ENCODE peak calls at places on chromosomes 3 and 15, in six cellular contexts. V, F, M, Q, P and T are unnamed samples.

GRCh38 chr3:79414821-79415220 is 353.0 kb downstream of the ROBO1 start:
- DNase-seq in V (no peak), P (peak), M (peak), F (no peak), Q (no peak), T (peak)

GRCh38 chr3:30667250-30667585 is 60.8 kb downstream of the TGFBR2 start:
- DNase-seq in P (no peak), V (no peak), Q (no peak), M (no peak), F (no peak), T (no peak)

GRCh38 chr3:150739877-150740645 is 22.9 kb downstream of the SIAH2 start:
- DNase-seq in F (no peak), Q (no peak), P (no peak), V (no peak), M (no peak), T (no peak)

GRCh38 chr3:113231827-113232253 is 20.5 kb downstream of the BOC start:
- DNase-seq in Q (no peak), P (peak), V (peak), M (peak), F (peak), T (peak)

GRCh38 chr3:27728195-27729087 is 6.3 kb upstream of the EOMES start:
- DNase-seq in M (no peak), F (no peak), P (no peak), V (no peak), Q (no peak), T (no peak)

GRCh38 chr15:83206387-83206970 is 1.1 kb downstream of the HDGFL3 start:
- DNase-seq in P (peak), Q (no peak), V (no peak), F (peak), M (peak), T (peak)

GRCh38 chr3:154324919-154325318 is 632 bp upstream of the DHX36 start:
- DNase-seq in P (no peak), M (no peak), F (peak), Q (no peak), V (no peak), T (no peak)

GRCh38 chr15:95304116-95304873 is 1026.2 kb upstream of the NR2F2 start:
- DNase-seq in F (no peak), M (peak), P (peak), Q (no peak), V (no peak), T (peak)

GRCh38 chr3:127233371-127233770 is 40.4 kb downstream of the PRR23E start:
- DNase-seq in F (no peak), Q (no peak), P (no peak), V (no peak), M (peak), T (no peak)

GRCh38 chr15:45442497-45443135 is 64.3 kb upstream of the GATM start:
- DNase-seq in F (no peak), Q (no peak), V (peak), M (no peak), P (peak), T (peak)

GRCh38 chr3:9669277-9669676 is 20.0 kb downstream of the MTMR14 start:
- DNase-seq in V (no peak), P (no peak), F (no peak), M (no peak), Q (no peak), T (no peak)

GRCh38 chr3:38834110-38834509 is 18.1 kb upstream of the SCN10A start:
- DNase-seq in Q (no peak), F (peak), P (peak), M (peak), V (peak), T (peak)

GRCh38 chr3:129162729-129163579 is 2.1 kb upstream of the ISY1 start:
- DNase-seq in M (peak), Q (no peak), V (no peak), F (peak), P (no peak), T (no peak)

GRCh38 chr3:128999104-128999503 is 2.0 kb upstream of the EFCC1 start:
- DNase-seq in P (no peak), V (no peak), M (no peak), F (no peak), Q (no peak), T (no peak)

GRCh38 chr15:77031376-77032050 is 36.6 kb downstream of the PSTPIP1 start:
- DNase-seq in P (peak), Q (peak), F (no peak), V (no peak), M (no peak), T (no peak)

GRCh38 chr15:73346735-73347312 is 21.9 kb downstream of the HCN4 start:
- DNase-seq in F (peak), M (peak), P (peak), V (peak), Q (no peak), T (peak)

GRCh38 chr3:122689587-122689986 is 8.9 kb downstream of the PARP14 start:
- DNase-seq in Q (no peak), M (no peak), F (peak), P (peak), V (peak), T (peak)

GRCh38 chr3:88141458-88142083 is 8.2 kb upstream of the C3orf38 start:
- DNase-seq in P (peak), M (peak), V (no peak), F (no peak), Q (no peak), T (peak)

GRCh38 chr15:74423443-74424257 is 10.1 kb downstream of the SEMA7A start:
- DNase-seq in P (no peak), Q (no peak), V (no peak), M (no peak), F (no peak), T (no peak)

GRCh38 chr3:169699536-169700050 is 36.1 kb upstream of the MECOM start:
- DNase-seq in V (peak), F (no peak), P (peak), M (peak), Q (no peak), T (peak)

GRCh38 chr3:141382571-141382970 is 14.3 kb downstream of the ZBTB38 start:
- DNase-seq in V (no peak), Q (no peak), F (no peak), P (no peak), M (no peak), T (no peak)

GRCh38 chr3:172448661-172449467 is 608 bp upstream of the GHSR start:
- DNase-seq in Q (no peak), F (no peak), M (no peak), P (no peak), V (no peak), T (no peak)

GRCh38 chr15:99486371-99487336 is 79.1 kb upstream of the MEF2A start:
- DNase-seq in Q (peak), M (peak), P (peak), V (no peak), F (peak), T (peak)

GRCh38 chr15:51286816-51287215 is 51.6 kb downstream of the CYP19A1 start:
- DNase-seq in Q (no peak), M (no peak), V (no peak), P (no peak), F (peak), T (no peak)
- TF ChIP-seq CTCF in Q (peak), M (no peak), V (peak), P (no peak), F (no peak), T (no peak)

GRCh38 chr15:101127503-101128076 is 124.3 kb downstream of the CHSY1 start:
- DNase-seq in F (no peak), P (peak), Q (no peak), V (peak), M (peak), T (peak)
- H3K4me3 ChIP-seq in F (no peak), P (no peak), Q (no peak), V (no peak), M (no peak), T (peak)

DNA sequence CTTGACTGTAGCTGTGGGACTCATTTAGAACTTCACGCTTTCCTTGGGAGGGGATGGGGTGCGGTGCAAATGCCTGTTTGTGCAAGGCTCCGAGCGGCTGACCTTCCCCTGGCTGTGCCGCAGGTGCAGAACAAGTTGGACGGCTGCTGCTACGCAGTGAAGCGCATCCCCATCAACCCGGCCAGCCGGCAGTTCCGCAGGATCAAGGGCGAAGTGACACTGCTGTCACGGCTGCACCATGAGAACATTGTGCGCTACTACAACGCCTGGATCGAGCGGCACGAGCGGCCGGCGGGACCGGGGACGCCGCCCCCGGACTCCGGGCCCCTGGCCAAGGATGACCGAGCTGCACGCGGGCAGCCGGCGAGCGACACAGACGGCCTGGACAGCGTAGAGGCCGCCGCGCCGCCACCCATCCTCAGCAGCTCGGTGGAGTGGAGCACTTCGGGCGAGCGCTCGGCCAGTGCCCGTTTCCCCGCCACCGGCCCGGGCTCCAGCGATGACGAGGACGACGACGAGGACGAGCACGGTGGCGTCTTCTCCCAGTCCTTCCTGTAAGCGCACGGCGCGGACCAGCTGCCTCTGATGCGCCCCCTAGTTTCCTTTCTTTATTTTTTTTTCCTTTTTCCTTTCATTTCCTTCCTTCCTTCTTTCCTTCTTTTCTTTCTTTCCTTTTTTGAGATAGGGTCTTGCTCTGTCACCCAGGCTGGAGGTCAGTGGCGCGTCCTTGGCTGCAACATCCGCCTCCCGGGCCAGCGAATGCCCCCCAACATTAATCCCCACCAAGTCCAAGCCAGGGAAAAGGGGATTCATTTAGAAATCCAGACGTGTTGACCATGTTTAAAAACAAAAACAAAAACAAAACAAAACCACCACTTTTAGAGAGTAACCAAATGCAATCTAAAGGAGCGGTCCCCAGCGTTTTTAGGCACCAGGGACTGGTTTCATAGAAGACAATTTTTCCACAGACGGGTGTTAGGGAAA is 42.7 kb downstream of the EIF2AK4 start:
- DNase-seq in M (peak), V (no peak), Q (peak), F (no peak), P (peak), T (peak)
- TF ChIP-seq CTCF in M (peak), V (peak), Q (peak), F (no peak), P (peak), T (peak)

DNA sequence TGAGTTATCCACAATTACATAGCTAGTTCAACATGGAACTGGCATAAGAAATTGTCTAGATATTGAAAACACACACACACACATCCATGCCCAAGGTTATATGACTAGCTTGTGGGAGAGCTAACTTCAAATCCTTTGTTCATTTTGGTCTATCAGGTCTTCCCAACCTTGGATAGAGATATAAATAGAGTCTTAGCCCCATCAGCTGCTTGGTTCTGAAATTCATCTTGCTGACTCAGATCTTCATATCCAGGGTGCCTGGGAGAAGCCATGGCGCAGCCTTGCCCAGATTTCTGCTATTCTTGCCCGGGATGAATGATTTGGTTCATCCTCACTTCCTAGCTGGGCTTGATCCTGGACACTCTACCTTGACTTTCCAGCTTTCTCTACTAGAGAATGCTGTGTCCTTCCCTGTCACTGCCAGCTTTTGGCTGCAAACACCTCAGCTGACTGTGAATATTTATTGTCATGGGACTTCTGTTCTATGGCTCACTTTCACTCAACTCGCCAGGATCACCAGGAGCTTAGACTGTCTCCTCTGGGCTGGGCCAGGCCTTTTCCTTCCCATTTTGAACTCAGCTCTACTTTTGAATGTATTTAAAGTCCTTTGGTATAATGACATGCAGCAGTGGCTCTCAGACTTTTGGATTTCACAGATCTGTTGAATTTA is 324.4 kb downstream of the AGBL1 start:
- DNase-seq in M (no peak), V (no peak), F (no peak), P (no peak), Q (no peak), T (no peak)
- H3K4me3 ChIP-seq in M (no peak), V (no peak), F (no peak), P (no peak), Q (no peak), T (no peak)

GRCh38 chr3:25783661-25784512 is 644 bp upstream of the NGLY1 start:
- DNase-seq in Q (peak), V (no peak), M (peak), P (peak), F (peak), T (peak)

GRCh38 chr3:25782636-25782937 is 656 bp downstream of the NGLY1 start:
- DNase-seq in V (no peak), M (no peak), Q (no peak), F (no peak), P (no peak), T (no peak)

GRCh38 chr3:25781145-25781757 is 2.0 kb downstream of the NGLY1 start:
- DNase-seq in Q (no peak), F (no peak), M (no peak), P (no peak), V (no peak), T (no peak)

GRCh38 chr3:25781758-25782594 is 1.3 kb downstream of the NGLY1 start:
- DNase-seq in P (no peak), F (no peak), V (no peak), Q (no peak), M (no peak), T (no peak)

GRCh38 chr3:25782938-25783660 is at the start of gene NGLY1:
- DNase-seq in M (peak), F (peak), P (peak), V (peak), Q (peak), T (peak)
- TF ChIP-seq CTCF in M (no peak), F (no peak), P (no peak), V (no peak), Q (no peak), T (no peak)